ENCODE peak calls at places on chromosomes 4 and X, in six cellular contexts. One of them, this sample, is unnamed. For H3K27me3, the result is how much of the 10 kb centered on the place peaks cover.

GRCh38 chr4:103778221-103778620 is 58.4 kb upstream of the TACR3 start:
- DNase-seq in adrenal gland: no peak
- DNase-seq in body of pancreas: no peak
- DNase-seq in AG04450: no peak
- DNase-seq in breast epithelium: no peak
- DNase-seq in CD8-positive, alpha-beta T cell: no peak
- DNase-seq in this sample: no peak

GRCh38 chr4:72951628-72952027 is 117.9 kb downstream of the COX18 start:
- DNase-seq in adrenal gland: no peak
- DNase-seq in body of pancreas: no peak
- DNase-seq in AG04450: no peak
- DNase-seq in breast epithelium: no peak
- DNase-seq in CD8-positive, alpha-beta T cell: no peak
- DNase-seq in this sample: no peak

GRCh38 chrX:118569676-118570075 is 74.1 kb downstream of the DOCK11 start:
- DNase-seq in adrenal gland: no peak
- DNase-seq in body of pancreas: no peak
- DNase-seq in AG04450: no peak
- DNase-seq in breast epithelium: no peak
- DNase-seq in CD8-positive, alpha-beta T cell: no peak
- DNase-seq in this sample: no peak

GRCh38 chr4:56804551-56804950 is 16.9 kb downstream of the SPINK2 start:
- DNase-seq in adrenal gland: no peak
- DNase-seq in body of pancreas: no peak
- DNase-seq in AG04450: no peak
- DNase-seq in breast epithelium: no peak
- DNase-seq in CD8-positive, alpha-beta T cell: no peak
- DNase-seq in this sample: no peak

GRCh38 chr4:13103382-13104015 is 380.6 kb downstream of the RAB28 start:
- DNase-seq in adrenal gland: no peak
- DNase-seq in body of pancreas: no peak
- DNase-seq in AG04450: no peak
- DNase-seq in breast epithelium: no peak
- DNase-seq in CD8-positive, alpha-beta T cell: no peak
- DNase-seq in this sample: no peak

GRCh38 chr4:155853189-155853588 is 12.9 kb downstream of the ASIC5 start:
- DNase-seq in adrenal gland: no peak
- DNase-seq in body of pancreas: no peak
- DNase-seq in AG04450: no peak
- DNase-seq in breast epithelium: no peak
- DNase-seq in CD8-positive, alpha-beta T cell: no peak
- DNase-seq in this sample: no peak

GRCh38 chrX:9492901-9493300 is 28.0 kb downstream of the TBL1X start:
- DNase-seq in adrenal gland: no peak
- DNase-seq in body of pancreas: no peak
- DNase-seq in AG04450: no peak
- DNase-seq in breast epithelium: no peak
- DNase-seq in CD8-positive, alpha-beta T cell: no peak
- DNase-seq in this sample: no peak

GRCh38 chr4:109465065-109465464 is 31.4 kb downstream of the SEC24B start:
- DNase-seq in adrenal gland: peak
- DNase-seq in body of pancreas: no peak
- DNase-seq in AG04450: no peak
- DNase-seq in breast epithelium: no peak
- DNase-seq in CD8-positive, alpha-beta T cell: no peak
- DNase-seq in this sample: no peak

GRCh38 chrX:69163936-69164741 is 1.1 kb downstream of the PJA1 start:
- DNase-seq in adrenal gland: peak
- DNase-seq in body of pancreas: peak
- DNase-seq in AG04450: no peak
- DNase-seq in breast epithelium: no peak
- DNase-seq in CD8-positive, alpha-beta T cell: peak
- DNase-seq in this sample: peak

GRCh38 chrX:136031626-136032025 is 46.4 kb downstream of the SLC9A6 start:
- DNase-seq in adrenal gland: no peak
- DNase-seq in body of pancreas: no peak
- DNase-seq in AG04450: no peak
- DNase-seq in breast epithelium: no peak
- DNase-seq in CD8-positive, alpha-beta T cell: no peak
- DNase-seq in this sample: no peak

GRCh38 chr4:40190465-40190864 is 6.4 kb upstream of the RHOH start:
- DNase-seq in adrenal gland: no peak
- DNase-seq in body of pancreas: no peak
- DNase-seq in AG04450: no peak
- DNase-seq in breast epithelium: no peak
- DNase-seq in CD8-positive, alpha-beta T cell: no peak
- DNase-seq in this sample: no peak

GRCh38 chr4:100391913-100392312 is 125.9 kb downstream of the EMCN start:
- DNase-seq in adrenal gland: no peak
- DNase-seq in body of pancreas: no peak
- DNase-seq in AG04450: no peak
- DNase-seq in breast epithelium: no peak
- DNase-seq in CD8-positive, alpha-beta T cell: no peak
- DNase-seq in this sample: no peak

GRCh38 chr4:25161599-25161960 is 1.3 kb upstream of the SEPSECS start:
- DNase-seq in adrenal gland: no peak
- DNase-seq in body of pancreas: no peak
- DNase-seq in AG04450: no peak
- DNase-seq in breast epithelium: no peak
- DNase-seq in CD8-positive, alpha-beta T cell: no peak
- DNase-seq in this sample: no peak

GRCh38 chrX:130082244-130083106 is 27.8 kb downstream of the ELF4 start:
- DNase-seq in adrenal gland: no peak
- DNase-seq in body of pancreas: peak
- DNase-seq in AG04450: no peak
- DNase-seq in breast epithelium: no peak
- DNase-seq in CD8-positive, alpha-beta T cell: peak
- DNase-seq in this sample: no peak

GRCh38 chr4:186258216-186258811 is 7.7 kb upstream of the F11 start:
- DNase-seq in adrenal gland: no peak
- DNase-seq in body of pancreas: no peak
- DNase-seq in AG04450: no peak
- DNase-seq in breast epithelium: no peak
- DNase-seq in CD8-positive, alpha-beta T cell: no peak
- DNase-seq in this sample: no peak

GRCh38 chr4:8144359-8144758 is 14.3 kb downstream of the ABLIM2 start:
- DNase-seq in adrenal gland: peak
- DNase-seq in body of pancreas: no peak
- DNase-seq in AG04450: no peak
- DNase-seq in breast epithelium: no peak
- DNase-seq in CD8-positive, alpha-beta T cell: no peak
- DNase-seq in this sample: peak

GRCh38 chrX:46204721-46205422 is 340.3 kb downstream of the ZNF674 start:
- DNase-seq in adrenal gland: no peak
- DNase-seq in body of pancreas: no peak
- DNase-seq in AG04450: no peak
- DNase-seq in breast epithelium: no peak
- DNase-seq in CD8-positive, alpha-beta T cell: no peak
- DNase-seq in this sample: no peak

GRCh38 chr4:78647272-78647671 is 95.7 kb downstream of the ANXA3 start:
- DNase-seq in adrenal gland: no peak
- DNase-seq in body of pancreas: no peak
- DNase-seq in AG04450: no peak
- DNase-seq in breast epithelium: no peak
- DNase-seq in CD8-positive, alpha-beta T cell: no peak
- DNase-seq in this sample: no peak

GRCh38 chr4:152357206-152357605 is 178.7 kb downstream of the FBXW7 start:
- DNase-seq in adrenal gland: no peak
- DNase-seq in body of pancreas: peak
- DNase-seq in AG04450: no peak
- DNase-seq in breast epithelium: no peak
- DNase-seq in CD8-positive, alpha-beta T cell: no peak
- DNase-seq in this sample: no peak

GRCh38 chr4:1716065-1716945 is 4.2 kb upstream of the SLBP start:
- DNase-seq in adrenal gland: no peak
- DNase-seq in body of pancreas: no peak
- DNase-seq in AG04450: no peak
- DNase-seq in breast epithelium: no peak
- DNase-seq in CD8-positive, alpha-beta T cell: no peak
- DNase-seq in this sample: no peak

GRCh38 chr4:27066591-27066990 is 205.9 kb downstream of the STIM2 start:
- DNase-seq in adrenal gland: peak
- DNase-seq in body of pancreas: peak
- DNase-seq in AG04450: no peak
- DNase-seq in breast epithelium: no peak
- DNase-seq in CD8-positive, alpha-beta T cell: no peak
- DNase-seq in this sample: no peak

GRCh38 chrX:49761481-49761880 is 65.7 kb upstream of the PAGE1 start:
- DNase-seq in adrenal gland: no peak
- DNase-seq in body of pancreas: no peak
- DNase-seq in AG04450: no peak
- DNase-seq in breast epithelium: no peak
- DNase-seq in CD8-positive, alpha-beta T cell: peak
- DNase-seq in this sample: peak

GRCh38 chr4:127609484-127609883 is 23.3 kb upstream of the INTU start:
- DNase-seq in adrenal gland: no peak
- DNase-seq in body of pancreas: no peak
- DNase-seq in AG04450: no peak
- DNase-seq in breast epithelium: no peak
- DNase-seq in CD8-positive, alpha-beta T cell: no peak
- DNase-seq in this sample: no peak

DNA sequence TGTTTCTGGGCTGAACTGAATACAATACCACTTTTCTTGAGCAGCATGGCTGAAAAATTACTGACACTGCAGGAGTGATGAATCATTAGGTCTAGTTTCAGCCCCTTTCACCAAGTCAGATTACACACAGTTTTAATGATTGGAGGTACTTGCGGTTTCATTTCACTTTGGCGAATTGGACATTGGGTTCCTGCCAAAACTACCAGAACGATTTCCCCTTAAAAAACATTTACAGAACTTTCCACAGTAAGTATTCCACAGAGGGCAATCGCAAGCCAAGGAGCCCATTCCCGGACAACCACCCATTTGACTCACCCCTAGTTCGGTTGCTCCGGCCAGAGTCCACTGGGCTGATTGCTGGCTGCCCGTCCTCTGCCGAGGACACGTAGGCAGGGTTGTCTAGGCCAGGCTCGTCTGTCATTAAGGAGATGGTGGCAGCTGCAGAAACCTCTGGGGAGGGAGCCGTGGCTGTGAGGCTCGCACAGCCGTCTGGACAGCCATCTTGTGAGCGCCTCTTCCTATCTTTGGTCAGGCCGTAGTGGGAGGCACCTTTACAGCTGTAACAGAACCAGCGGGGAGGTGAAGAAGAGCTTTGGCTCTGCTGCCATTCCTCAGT is 83.5 kb downstream of the LNX1 start:
- DNase-seq in adrenal gland: no peak
- DNase-seq in body of pancreas: peak
- DNase-seq in AG04450: no peak
- DNase-seq in breast epithelium: no peak
- DNase-seq in CD8-positive, alpha-beta T cell: no peak
- DNase-seq in this sample: no peak
- H3K4me3 ChIP-seq in adrenal gland: no peak
- H3K4me3 ChIP-seq in body of pancreas: no peak
- H3K4me3 ChIP-seq in AG04450: no peak
- H3K4me3 ChIP-seq in breast epithelium: peak
- H3K4me3 ChIP-seq in CD8-positive, alpha-beta T cell: no peak
- H3K4me3 ChIP-seq in this sample: no peak

DNA sequence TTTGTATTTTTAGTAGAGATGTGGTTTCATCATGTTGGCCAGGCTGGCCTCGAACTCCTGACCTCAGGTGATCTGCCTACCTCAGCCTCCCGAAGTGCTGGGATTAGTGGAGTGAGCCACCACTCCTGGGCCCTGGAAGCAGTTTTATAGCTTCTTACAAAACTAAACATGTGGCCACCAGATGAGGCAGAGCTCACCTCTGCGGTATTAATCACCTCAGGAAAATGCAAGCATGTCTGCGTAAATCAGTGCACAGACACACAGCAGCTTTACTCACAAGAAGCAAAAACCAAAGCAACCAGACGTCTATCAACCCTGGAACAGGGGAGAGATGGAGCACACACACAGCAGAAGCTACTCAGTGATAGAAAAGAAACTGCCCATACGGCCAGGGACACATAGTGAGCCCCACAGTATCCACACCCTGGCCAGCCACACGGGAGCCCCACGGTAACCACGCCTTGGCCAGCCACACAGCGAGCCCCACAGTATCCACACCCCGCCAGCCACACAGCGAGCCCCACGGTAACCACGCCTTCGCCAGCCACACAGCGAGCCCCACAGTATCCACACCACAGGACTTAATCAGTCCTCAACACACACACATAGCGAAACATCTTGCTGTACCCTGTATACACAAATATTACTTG is 30.2 kb downstream of the PPP2R3B start:
- DNase-seq in adrenal gland: no peak
- DNase-seq in body of pancreas: no peak
- DNase-seq in AG04450: peak
- DNase-seq in breast epithelium: no peak
- DNase-seq in CD8-positive, alpha-beta T cell: no peak
- DNase-seq in this sample: no peak
- H3K27me3 ChIP-seq in adrenal gland: under half
- H3K27me3 ChIP-seq in body of pancreas: under half
- H3K27me3 ChIP-seq in AG04450: under half
- H3K27me3 ChIP-seq in breast epithelium: under half
- H3K27me3 ChIP-seq in CD8-positive, alpha-beta T cell: under half
- H3K27me3 ChIP-seq in this sample: under half

DNA sequence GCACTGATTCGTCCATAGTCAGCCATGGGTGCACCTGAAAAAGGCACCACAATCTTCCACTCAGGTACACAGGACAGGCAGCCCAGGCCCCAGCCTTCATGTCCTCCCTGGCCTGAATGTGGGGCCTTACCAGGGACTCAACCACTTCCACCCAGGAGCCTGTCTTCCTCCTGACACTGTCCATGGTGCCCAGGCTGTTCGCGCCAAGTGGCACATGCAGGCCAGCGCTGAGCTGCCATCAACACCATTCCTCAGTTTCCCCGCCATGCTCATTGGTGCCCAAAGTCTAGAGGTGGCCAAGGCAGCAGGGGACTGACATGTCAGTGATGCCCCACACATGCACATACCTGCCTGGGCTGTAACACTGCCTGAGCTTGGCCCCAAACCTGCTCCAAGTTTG is 322.2 kb upstream of the POU3F4 start:
- DNase-seq in adrenal gland: no peak
- DNase-seq in body of pancreas: no peak
- DNase-seq in AG04450: no peak
- DNase-seq in breast epithelium: no peak
- DNase-seq in CD8-positive, alpha-beta T cell: no peak
- DNase-seq in this sample: no peak
- H3K4me3 ChIP-seq in adrenal gland: no peak
- H3K4me3 ChIP-seq in body of pancreas: no peak
- H3K4me3 ChIP-seq in AG04450: no peak
- H3K4me3 ChIP-seq in breast epithelium: no peak
- H3K4me3 ChIP-seq in CD8-positive, alpha-beta T cell: no peak
- H3K4me3 ChIP-seq in this sample: no peak

DNA sequence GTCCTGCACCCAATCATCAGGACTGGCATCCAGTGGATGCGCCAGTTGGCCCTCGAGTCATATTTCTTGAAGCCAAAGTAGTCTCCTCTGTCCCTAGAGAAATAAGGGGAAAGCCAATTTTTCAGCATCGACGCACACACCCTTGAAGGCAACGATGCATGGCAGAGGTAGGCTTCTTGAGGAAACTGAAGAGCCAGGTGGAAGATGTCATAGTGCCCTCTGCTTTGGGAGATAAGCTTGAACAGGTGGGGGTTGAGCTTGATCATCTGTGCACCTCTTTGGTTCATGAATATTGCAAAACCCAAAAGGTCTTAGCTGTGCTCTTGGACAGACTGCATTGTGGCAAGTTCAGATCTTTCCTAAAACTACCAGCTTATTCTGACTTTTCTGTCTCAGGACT is 34.6 kb upstream of the WDR1 start:
- DNase-seq in adrenal gland: no peak
- DNase-seq in body of pancreas: no peak
- DNase-seq in AG04450: no peak
- DNase-seq in breast epithelium: no peak
- DNase-seq in CD8-positive, alpha-beta T cell: no peak
- DNase-seq in this sample: no peak
- H3K27me3 ChIP-seq in adrenal gland: under half
- H3K27me3 ChIP-seq in body of pancreas: under half
- H3K27me3 ChIP-seq in AG04450: under half
- H3K27me3 ChIP-seq in breast epithelium: under half
- H3K27me3 ChIP-seq in CD8-positive, alpha-beta T cell: under half
- H3K27me3 ChIP-seq in this sample: under half

This sample was measured in HAP-1.